ENCODE peak calls at places on chromosomes 6 and 20, in five cellular contexts. X is suprapubic skin, A is HCT116, F is breast epithelium, C is mucosa of descending colon. E is an unnamed sample.

GRCh38 chr20:10856237-10856636 is 182.4 kb upstream of the JAG1 start:
- DNase-seq in X (no peak), A (no peak), F (no peak), C (peak; percentile 59), E (peak; percentile 4)

GRCh38 chr6:75301537-75301936 is 16.9 kb upstream of the TMEM30A start:
- DNase-seq in X (no peak), A (no peak), F (no peak), C (no peak), E (no peak)

GRCh38 chr20:11772226-11772730 is 145.4 kb upstream of the BTBD3 start:
- DNase-seq in X (no peak), A (no peak), F (no peak), C (no peak), E (no peak)

GRCh38 chr20:6134592-6134991 is 11.8 kb upstream of the FERMT1 start:
- DNase-seq in X (no peak), A (no peak), F (no peak), C (no peak), E (no peak)

GRCh38 chr6:149940673-149940984 is 1.2 kb upstream of the ULBP2 start:
- DNase-seq in X (peak; percentile 38), A (no peak), F (no peak), C (no peak), E (no peak)

GRCh38 chr6:110355727-110356126 is 2.4 kb downstream of the METTL24 start:
- DNase-seq in X (no peak), A (no peak), F (no peak), C (no peak), E (no peak)

GRCh38 chr6:150741633-150742200 is 123.8 kb upstream of the MTHFD1L start:
- DNase-seq in X (no peak), A (peak; percentile 23), F (no peak), C (peak; percentile 40), E (no peak)

GRCh38 chr6:81774542-81774941 is 22.1 kb upstream of the TENT5A start:
- DNase-seq in X (no peak), A (no peak), F (no peak), C (peak; percentile 25), E (no peak)

GRCh38 chr6:139336488-139336887 is 38.0 kb downstream of the CITED2 start:
- DNase-seq in X (no peak), A (no peak), F (peak; percentile 60), C (peak; percentile 37), E (no peak)

GRCh38 chr20:63224272-63225081 is 8.5 kb upstream of the YTHDF1 start:
- DNase-seq in X (no peak), A (no peak), F (no peak), C (no peak), E (peak; percentile 28)

GRCh38 chr6:16743661-16744210 is 17.5 kb downstream of the ATXN1 start:
- DNase-seq in X (no peak), A (no peak), F (no peak), C (no peak), E (no peak)

GRCh38 chr20:7971536-7972285 is 31.5 kb upstream of the HAO1 start:
- DNase-seq in X (no peak), A (no peak), F (no peak), C (no peak), E (peak; percentile 71)

GRCh38 chr6:26311385-26312095 is 53.5 kb upstream of the BTN3A2 start:
- DNase-seq in X (no peak), A (peak; percentile 71), F (no peak), C (peak; percentile 60), E (peak; percentile 69)

GRCh38 chr6:74939309-74939708 is 266.5 kb downstream of the COL12A1 start:
- DNase-seq in X (no peak), A (peak; percentile 49), F (no peak), C (no peak), E (no peak)

GRCh38 chr6:119350202-119351004 is 842 bp upstream of the MAN1A1 start:
- DNase-seq in X (no peak), A (peak; percentile 48), F (no peak), C (peak; percentile 37), E (peak; percentile 67)

GRCh38 chr20:52676282-52676995 is 295.7 kb upstream of the TSHZ2 start:
- DNase-seq in X (no peak), A (no peak), F (no peak), C (no peak), E (no peak)

GRCh38 chr6:47587503-47587902 is 109.9 kb downstream of the CD2AP start:
- DNase-seq in X (no peak), A (no peak), F (no peak), C (no peak), E (peak; percentile 31)

GRCh38 chr6:117272032-117272866 is 6.9 kb downstream of the VGLL2 start:
- DNase-seq in X (no peak), A (no peak), F (no peak), C (no peak), E (peak; percentile 4)

GRCh38 chr20:5222919-5223634 is 93.7 kb downstream of the PROKR2 start:
- DNase-seq in X (no peak), A (peak; percentile 18), F (no peak), C (peak; percentile 73), E (peak; percentile 69)

GRCh38 chr6:47134476-47135189 is 92.5 kb upstream of the ADGRF1 start:
- DNase-seq in X (no peak), A (peak; percentile 88), F (no peak), C (peak; percentile 47), E (peak; percentile 74)

DNA sequence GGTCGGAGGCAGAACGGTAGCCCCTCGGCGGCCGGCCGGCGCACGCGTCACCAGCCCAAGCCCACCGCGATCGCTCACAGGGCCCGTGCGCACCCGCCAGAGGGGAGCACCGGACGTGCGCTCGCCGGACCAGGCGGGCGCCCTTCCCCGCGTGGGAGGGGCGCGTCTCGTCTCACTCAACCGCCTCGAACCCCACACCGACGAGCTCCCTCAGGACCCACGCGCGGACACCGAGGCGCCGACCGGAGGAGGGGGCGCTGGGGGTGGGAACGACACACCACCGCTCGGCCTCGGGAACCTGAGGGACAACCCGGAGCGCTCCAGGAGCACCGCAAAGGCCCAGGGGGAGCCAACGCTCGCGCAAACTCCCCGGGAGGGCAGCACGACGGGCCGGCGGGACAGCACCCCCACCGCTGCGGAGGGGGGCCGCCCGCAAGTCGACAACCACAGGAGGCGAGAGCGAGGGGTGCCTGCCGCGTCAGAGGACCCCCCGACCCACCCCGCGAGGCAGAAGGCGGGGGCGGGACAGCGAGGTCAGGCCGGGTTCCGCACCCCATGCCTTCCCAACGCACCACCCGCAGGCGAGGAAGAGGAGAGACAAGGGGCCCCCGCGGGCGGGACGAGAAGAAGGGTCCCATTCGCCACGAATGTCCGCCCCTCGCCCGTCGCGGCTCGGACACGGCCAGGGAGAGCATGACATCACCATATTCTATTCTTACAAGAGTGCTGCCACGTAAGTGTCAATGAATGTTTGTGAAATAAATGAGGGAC is 512.7 kb upstream of the ZNF337 start:
- DNase-seq in X (peak; percentile 70), A (no peak), F (no peak), C (no peak), E (peak; percentile 77)
- H3K4me3 ChIP-seq in X (peak overlapping the region; percentile 44), A (no peak overlapping the region), F (peak overlapping the region; percentile 62), C (no peak overlapping the region), E (no peak overlapping the region)

GRCh38 chr6:22087960-22088716 is 208.7 kb downstream of the PRL start:
- DNase-seq in X (no peak), A (no peak), F (no peak), C (no peak), E (no peak)

GRCh38 chr6:22095886-22096285 is 200.9 kb downstream of the PRL start:
- DNase-seq in X (no peak), A (no peak), F (no peak), C (no peak), E (no peak)

DNA sequence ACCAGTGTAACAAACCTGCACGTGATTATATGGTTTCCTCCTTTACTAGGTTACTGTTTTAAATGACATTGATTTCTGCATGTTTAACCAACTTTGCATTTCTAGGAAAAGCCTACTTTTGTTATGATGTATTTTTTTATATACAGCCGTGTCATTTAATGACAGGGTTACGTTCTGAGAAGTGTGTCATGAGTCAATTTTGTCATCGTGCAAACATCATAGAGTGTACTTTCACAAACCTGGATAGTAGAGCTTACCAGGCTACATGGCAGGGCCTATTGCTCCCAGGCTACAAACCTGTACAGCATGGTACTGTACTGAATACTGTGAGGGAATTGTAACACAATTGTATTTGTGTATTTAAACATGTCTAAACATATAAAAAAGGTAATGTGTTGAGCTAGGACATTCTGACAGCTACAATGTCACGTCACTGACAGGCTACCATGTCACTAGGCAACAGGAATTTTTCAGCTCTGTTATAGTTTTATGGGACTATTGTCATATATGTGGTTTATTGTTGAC is 205.3 kb downstream of the PRL start:
- DNase-seq in X (no peak), A (no peak), F (no peak), C (no peak), E (no peak)
- TF ChIP-seq CTCF in X (no peak), A (no peak), F (no peak), C (no peak), E (no peak)

GRCh38 chr20:44145131-44145770 is 41.7 kb downstream of the JPH2 start:
- DNase-seq in X (no peak), A (no peak), F (no peak), C (no peak), E (no peak)

GRCh38 chr20:44141873-44142272 is 45.1 kb downstream of the JPH2 start:
- DNase-seq in X (no peak), A (no peak), F (no peak), C (no peak), E (no peak)

GRCh38 chr20:44138859-44139258 is 48.1 kb downstream of the JPH2 start:
- DNase-seq in X (no peak), A (no peak), F (no peak), C (no peak), E (no peak)

GRCh38 chr20:44142416-44142815 is 44.6 kb downstream of the JPH2 start:
- DNase-seq in X (no peak), A (no peak), F (no peak), C (no peak), E (peak; percentile 77)

DNA sequence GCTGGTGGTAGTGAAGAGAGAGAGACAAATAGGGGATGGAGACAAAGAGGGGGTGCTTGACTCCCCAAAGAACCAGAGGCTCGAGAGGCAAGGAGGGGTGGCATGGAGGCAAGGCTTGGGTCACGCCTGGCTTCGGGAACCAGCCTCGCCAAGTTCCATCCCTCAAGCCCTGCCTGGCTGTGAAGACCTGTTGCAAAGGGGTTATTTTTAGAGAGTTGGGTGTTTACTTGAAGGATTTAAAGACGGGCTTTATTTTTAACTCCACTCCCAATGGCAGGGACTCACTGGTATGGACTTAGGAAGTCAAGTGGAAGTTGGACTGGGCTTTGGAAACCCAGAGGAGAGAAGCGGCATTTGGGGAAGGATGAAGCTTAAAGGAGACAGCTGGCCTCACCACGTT is 43.1 kb downstream of the JPH2 start:
- DNase-seq in X (no peak), A (no peak), F (no peak), C (no peak), E (no peak)
- H3K4me3 ChIP-seq in X (no peak overlapping the region), A (no peak overlapping the region), F (no peak overlapping the region), C (no peak overlapping the region), E (no peak overlapping the region)

GRCh38 chr20:59920944-59921343 is 12.5 kb downstream of the SYCP2 start:
- DNase-seq in X (no peak), A (no peak), F (no peak), C (no peak), E (no peak)

GRCh38 chr20:59925894-59926293 is 7.5 kb downstream of the SYCP2 start:
- DNase-seq in X (no peak), A (no peak), F (no peak), C (no peak), E (peak; percentile 36)

GRCh38 chr20:59923514-59923913 is 9.9 kb downstream of the SYCP2 start:
- DNase-seq in X (no peak), A (no peak), F (no peak), C (no peak), E (no peak)

DNA sequence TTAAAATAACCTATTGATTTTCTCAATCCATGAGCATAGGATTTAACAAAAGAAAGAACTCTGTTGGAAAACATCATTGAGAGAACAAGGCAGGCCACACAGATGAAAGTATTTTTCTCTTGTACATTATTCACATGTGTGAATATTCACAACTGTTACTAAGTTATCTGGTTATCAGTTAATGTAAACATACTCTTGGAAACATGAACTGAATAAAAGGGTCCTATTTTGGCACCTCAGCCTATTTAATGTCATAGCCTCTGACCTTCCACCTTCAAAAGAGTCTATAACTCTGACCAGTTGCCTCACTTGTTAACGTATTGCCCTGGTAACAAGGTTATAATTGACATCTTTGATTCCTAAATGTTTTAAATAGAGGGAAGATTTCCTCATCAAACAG is 8.1 kb downstream of the SYCP2 start:
- DNase-seq in X (no peak), A (no peak), F (no peak), C (no peak), E (no peak)
- TF ChIP-seq CTCF in X (no peak), A (no peak), F (no peak), C (no peak), E (no peak)

E was measured in AG10803.